ENCODE peak calls at places on chromosomes 2 and 18, in nine cellular contexts. N, P, L, B, Y, H, W, R and I are unnamed samples.

GRCh38 chr2:2663401-2664036 is 332.4 kb upstream of the MYT1L start:
- DNase-seq in H (no peak), Y (no peak), L (no peak), R (no peak), P (no peak), B (no peak), N (no peak), W (no peak), I (no peak)

GRCh38 chr2:127508621-127509034 is 17.7 kb downstream of the IWS1 start:
- DNase-seq in W (peak), H (peak), P (peak), Y (peak), B (peak), L (peak), R (peak), N (no peak), I (peak)

GRCh38 chr2:32161296-32161695 is 4.4 kb upstream of the SLC30A6 start:
- DNase-seq in R (no peak), H (no peak), N (no peak), B (no peak), L (no peak), Y (no peak), P (no peak), W (no peak), I (no peak)

GRCh38 chr2:44598731-44599529 is 237.2 kb downstream of the CAMKMT start:
- DNase-seq in P (no peak), Y (no peak), B (no peak), L (no peak), R (no peak), W (no peak), H (peak), N (no peak), I (no peak)

GRCh38 chr18:60044290-60045006 is 144.7 kb downstream of the PMAIP1 start:
- DNase-seq in L (no peak), N (no peak), H (peak), Y (peak), P (peak), R (no peak), W (no peak), B (peak), I (no peak)

GRCh38 chr2:230849633-230850357 is 14.9 kb upstream of the ITM2C start:
- DNase-seq in B (no peak), W (peak), Y (peak), H (no peak), P (no peak), R (peak), N (peak), L (no peak), I (peak)

GRCh38 chr2:100733344-100734187 is 86.4 kb upstream of the NPAS2 start:
- DNase-seq in P (peak), R (no peak), Y (peak), W (no peak), H (peak), B (no peak), L (peak), N (no peak), I (no peak)

GRCh38 chr2:42098571-42099430 is 51.0 kb downstream of the PKDCC start:
- DNase-seq in L (peak), H (no peak), P (no peak), R (no peak), N (no peak), Y (no peak), W (no peak), B (no peak), I (no peak)

GRCh38 chr2:235668782-235669181 is 174.9 kb downstream of the AGAP1 start:
- DNase-seq in L (no peak), N (no peak), W (no peak), H (no peak), P (no peak), B (no peak), Y (no peak), R (no peak), I (no peak)

GRCh38 chr18:70621710-70622109 is 332.9 kb downstream of the SOCS6 start:
- DNase-seq in L (no peak), P (no peak), H (no peak), B (no peak), R (no peak), N (peak), W (peak), Y (no peak), I (no peak)

GRCh38 chr18:11516988-11517630 is 92.3 kb upstream of the SLC35G4 start:
- DNase-seq in R (no peak), Y (no peak), W (no peak), B (no peak), H (no peak), N (no peak), L (no peak), P (peak), I (no peak)

GRCh38 chr2:234206738-234207137 is 156.2 kb downstream of the SPP2 start:
- DNase-seq in B (no peak), N (no peak), Y (no peak), P (no peak), L (no peak), W (no peak), R (no peak), H (no peak), I (no peak)

GRCh38 chr2:187576906-187577305 is 22.7 kb upstream of the TFPI start:
- DNase-seq in W (no peak), Y (no peak), L (no peak), P (no peak), N (no peak), B (no peak), R (no peak), H (no peak), I (no peak)

GRCh38 chr2:191869178-191869577 is 22.3 kb upstream of the CAVIN2 start:
- DNase-seq in B (no peak), N (no peak), P (peak), L (no peak), Y (peak), W (peak), H (no peak), R (peak), I (peak)

GRCh38 chr2:12990523-12990922 is 273.8 kb downstream of the TRIB2 start:
- DNase-seq in H (no peak), N (no peak), L (no peak), W (no peak), R (no peak), P (peak), B (no peak), Y (peak), I (no peak)

GRCh38 chr2:182366625-182367024 is 60.2 kb downstream of the PDE1A start:
- DNase-seq in R (no peak), L (no peak), W (no peak), Y (peak), H (peak), B (no peak), N (no peak), P (peak), I (no peak)

GRCh38 chr2:128237081-128237534 is 81.6 kb downstream of the HS6ST1 start:
- DNase-seq in N (no peak), R (no peak), P (peak), Y (peak), W (no peak), H (no peak), L (no peak), B (no peak), I (no peak)

GRCh38 chr2:104597942-104598341 is 256.0 kb upstream of the POU3F3 start:
- DNase-seq in L (no peak), R (no peak), N (no peak), H (no peak), B (no peak), Y (no peak), P (no peak), W (no peak), I (no peak)

GRCh38 chr2:222907790-222908431 is 47.1 kb downstream of the ACSL3 start:
- DNase-seq in R (no peak), W (no peak), B (no peak), N (no peak), Y (no peak), P (peak), H (peak), L (no peak), I (no peak)

GRCh38 chr18:47758000-47758399 is 172.5 kb downstream of the SMAD2 start:
- DNase-seq in B (no peak), R (no peak), H (no peak), P (no peak), Y (peak), W (no peak), N (no peak), L (no peak), I (no peak)

GRCh38 chr2:230067990-230068657 is 600 bp downstream of the SLC16A14 start:
- DNase-seq in L (peak), H (no peak), R (peak), N (peak), Y (peak), B (peak), P (peak), W (peak), I (peak)